ENCODE peak calls at places on chromosome 1, in eight cellular contexts. F is mammary epithelial cell, S is GM23248, Y is aorta, O is ascending aorta, K is stomach, N is astrocyte, M is endothelial cell of umbilical vein. U is an unnamed sample.

GRCh38 chr1:214552174-214552608 is 789 bp upstream of the PTPN14 start:
- DNase-seq in F (peak; percentile 91), S (peak; percentile 88), Y (peak; percentile 76), O (no peak), K (peak; percentile 79), N (peak; percentile 71), M (peak; percentile 82), U (peak; percentile 87)

GRCh38 chr1:6634278-6635052 is 9.8 kb downstream of the THAP3 start:
- DNase-seq in F (peak; percentile 16), S (peak; percentile 51), Y (peak; percentile 66), O (no peak), K (peak; percentile 80), N (no peak), M (peak; percentile 56), U (peak; percentile 31)

GRCh38 chr1:207470927-207471326 is 16.8 kb downstream of the CR2 start:
- DNase-seq in F (no peak), S (no peak), Y (no peak), O (no peak), K (no peak), N (no peak), M (no peak), U (no peak)

GRCh38 chr1:241357366-241358305 is 631 bp upstream of the RGS7 start:
- DNase-seq in F (peak; percentile 1), S (peak; percentile 19), Y (no peak), O (no peak), K (no peak), N (no peak), M (peak; percentile 5), U (peak; percentile 16)

GRCh38 chr1:236920270-236920894 is 83.9 kb downstream of the MT1HL1 start:
- DNase-seq in F (no peak), S (no peak), Y (no peak), O (no peak), K (no peak), N (no peak), M (no peak), U (no peak)

GRCh38 chr1:15062479-15063099 is 91.0 kb upstream of the TMEM51 start:
- DNase-seq in F (no peak), S (no peak), Y (no peak), O (no peak), K (no peak), N (no peak), M (no peak), U (no peak)

GRCh38 chr1:3599286-3599811 is 12.0 kb downstream of the MEGF6 start:
- DNase-seq in F (no peak), S (no peak), Y (no peak), O (no peak), K (no peak), N (no peak), M (no peak), U (no peak)

GRCh38 chr1:50417487-50417886 is 5.8 kb downstream of the DMRTA2 start:
- DNase-seq in F (no peak), S (no peak), Y (no peak), O (no peak), K (no peak), N (no peak), M (no peak), U (no peak)

GRCh38 chr1:210366767-210367166 is 38.1 kb downstream of the HHAT start:
- DNase-seq in F (peak; percentile 66), S (no peak), Y (no peak), O (no peak), K (no peak), N (no peak), M (no peak), U (no peak)

GRCh38 chr1:62280150-62280549 is 39.1 kb downstream of the KANK4 start:
- DNase-seq in F (no peak), S (no peak), Y (no peak), O (no peak), K (no peak), N (no peak), M (no peak), U (no peak)

GRCh38 chr1:32249831-32250525 is 1.1 kb upstream of the LCK start:
- DNase-seq in F (no peak), S (no peak), Y (no peak), O (no peak), K (peak; percentile 52), N (no peak), M (peak; percentile 88), U (no peak)

GRCh38 chr1:153260980-153261792 is 1.7 kb downstream of the LORICRIN start:
- DNase-seq in F (no peak), S (peak; percentile 62), Y (peak; percentile 64), O (no peak), K (no peak), N (peak; percentile 5), M (no peak), U (peak; percentile 56)

GRCh38 chr1:86507935-86508582 is 38.8 kb upstream of the CLCA4 start:
- DNase-seq in F (no peak), S (peak; percentile 69), Y (no peak), O (no peak), K (no peak), N (no peak), M (peak; percentile 28), U (no peak)

GRCh38 chr1:16153110-16153998 is 2.5 kb downstream of the EPHA2 start:
- DNase-seq in F (no peak), S (no peak), Y (no peak), O (no peak), K (no peak), N (no peak), M (peak; percentile 42), U (no peak)
- H3K4me3 ChIP-seq in F (peak overlapping the region; percentile 89), S (peak overlapping the region; percentile 86), Y (no peak overlapping the region), O (peak overlapping the region; percentile 75), K (peak overlapping the region; percentile 73), N (peak overlapping the region; percentile 91), M (peak overlapping the region; percentile 65), U (peak overlapping the region; percentile 91)

GRCh38 chr1:42931911-42932422 is 26.7 kb downstream of the SLC2A1 start:
- DNase-seq in F (no peak), S (no peak), Y (peak; percentile 77), O (peak; percentile 39), K (peak; percentile 83), N (no peak), M (no peak), U (no peak)
- H3K36me3 ChIP-seq in F (peaks cover 55% of the 10 kb centered on the region), S (peaks cover 28% of the 10 kb centered on the region), Y (no peaks in the 10 kb centered on the region), O (peaks cover 44% of the 10 kb centered on the region), K (peaks cover 46% of the 10 kb centered on the region), N (peaks cover 49% of the 10 kb centered on the region), M (peaks cover 27% of the 10 kb centered on the region), U (peaks cover 67% of the 10 kb centered on the region)

GRCh38 chr1:231093158-231093922 is 53.3 kb upstream of the FAM89A start:
- DNase-seq in F (no peak), S (peak; percentile 4), Y (no peak), O (no peak), K (no peak), N (peak; percentile 4), M (peak; percentile 62), U (no peak)
- H3K27me3 ChIP-seq in F (peaks cover 5% of the 10 kb centered on the region), S (peaks cover 14% of the 10 kb centered on the region), Y (no peaks in the 10 kb centered on the region), O (no peaks in the 10 kb centered on the region), K (peaks cover 12% of the 10 kb centered on the region), N (no peaks in the 10 kb centered on the region), M (peaks cover 7% of the 10 kb centered on the region), U (peaks cover 15% of the 10 kb centered on the region)

DNA sequence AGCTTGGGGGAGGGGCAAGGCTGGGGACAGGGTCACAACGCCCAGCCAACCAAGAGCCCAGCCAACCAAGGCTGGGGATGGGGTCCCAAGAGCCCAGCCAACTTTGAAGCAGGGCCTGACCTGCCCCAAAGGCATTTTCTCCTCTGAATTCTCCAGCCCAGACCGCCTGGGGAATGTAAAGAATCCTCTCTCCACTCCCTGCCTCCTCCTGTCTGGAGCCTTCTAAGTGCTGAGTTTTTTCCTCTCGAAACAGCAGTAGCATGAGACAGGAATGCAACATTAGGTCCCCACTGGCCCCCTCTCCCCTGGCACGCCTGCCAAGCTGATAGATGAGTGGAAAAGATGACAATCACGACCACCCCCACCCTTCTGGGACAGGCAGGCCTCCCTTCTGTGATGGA is 17.0 kb downstream of the C1orf198 start:
- DNase-seq in F (no peak), S (peak; percentile 27), Y (peak; percentile 67), O (no peak), K (no peak), N (peak; percentile 90), M (no peak), U (peak; percentile 26)
- H3K4me3 ChIP-seq in F (no peak overlapping the region), S (no peak overlapping the region), Y (no peak overlapping the region), O (no peak overlapping the region), K (no peak overlapping the region), N (no peak overlapping the region), M (no peak overlapping the region), U (no peak overlapping the region)

GRCh38 chr1:1847501-1848289 is 43.2 kb downstream of the GNB1 start:
- DNase-seq in F (no peak), S (no peak), Y (no peak), O (no peak), K (no peak), N (no peak), M (no peak), U (no peak)
- H3K36me3 ChIP-seq in F (peaks cover 16% of the 10 kb centered on the region), S (no peaks in the 10 kb centered on the region), Y (peaks cover 3% of the 10 kb centered on the region), O (no peaks in the 10 kb centered on the region), K (no peaks in the 10 kb centered on the region), N (peaks cover 16% of the 10 kb centered on the region), M (peaks cover 3% of the 10 kb centered on the region), U (peaks cover 28% of the 10 kb centered on the region)

GRCh38 chr1:231159963-231160761 is 1.7 kb upstream of the TRIM67 start:
- DNase-seq in F (no peak), S (no peak), Y (no peak), O (no peak), K (no peak), N (no peak), M (no peak), U (no peak)
- H3K27me3 ChIP-seq in F (peaks cover 43% of the 10 kb centered on the region), S (peaks cover 41% of the 10 kb centered on the region), Y (no peaks in the 10 kb centered on the region), O (peaks cover 8% of the 10 kb centered on the region), K (peaks cover 84% of the 10 kb centered on the region), N (peaks cover 25% of the 10 kb centered on the region), M (peaks cover 46% of the 10 kb centered on the region), U (peaks cover 60% of the 10 kb centered on the region)

GRCh38 chr1:110584045-110584444 is 22.1 kb downstream of the KCNA2 start:
- DNase-seq in F (no peak), S (no peak), Y (no peak), O (no peak), K (no peak), N (no peak), M (no peak), U (no peak)

GRCh38 chr1:110585426-110585825 is 20.7 kb downstream of the KCNA2 start:
- DNase-seq in F (no peak), S (no peak), Y (no peak), O (no peak), K (peak; percentile 26), N (no peak), M (no peak), U (no peak)

GRCh38 chr1:110588486-110588885 is 17.7 kb downstream of the KCNA2 start:
- DNase-seq in F (no peak), S (no peak), Y (no peak), O (no peak), K (no peak), N (no peak), M (no peak), U (no peak)

GRCh38 chr1:110588991-110589390 is 17.2 kb downstream of the KCNA2 start:
- DNase-seq in F (no peak), S (no peak), Y (no peak), O (no peak), K (no peak), N (no peak), M (no peak), U (no peak)

GRCh38 chr1:110587906-110588305 is 18.3 kb downstream of the KCNA2 start:
- DNase-seq in F (no peak), S (no peak), Y (no peak), O (no peak), K (no peak), N (no peak), M (no peak), U (no peak)
- H3K4me3 ChIP-seq in F (no peak overlapping the region), S (no peak overlapping the region), Y (no peak overlapping the region), O (no peak overlapping the region), K (no peak overlapping the region), N (no peak overlapping the region), M (no peak overlapping the region), U (no peak overlapping the region)

U was measured in MG63.